ENCODE peak calls at places on chromosomes 5 and 9, in nine cellular contexts. W is fibroblast of pulmonary artery; J is activated T-cell treated with anti-CD3 and anti-CD28 coated beads for 24 hours; T is occipital lobe; P is brain microvascular endothelial cell; Z is stimulated activated CD8-positive, alpha-beta memory T cell treated with anti-CD3 and anti-CD28 coated beads, Interleukin-2, amount 100 ng/mL, for 1 hour; R is DMS153; V is lung; M is GM23248. D is an unnamed sample.

GRCh38 chr5:136094189-136094912 is 38.3 kb upstream of the SMAD5 start:
- DNase-seq in W (peak; percentile 23), J (no peak), T (no peak), P (no peak), Z (no peak), R (no peak), V (no peak), M (no peak), D (no peak)

GRCh38 chr9:134826336-134827246 is 54.0 kb upstream of the FCN2 start:
- DNase-seq in W (no peak), J (no peak), T (no peak), P (no peak), Z (no peak), R (no peak), V (no peak), M (no peak), D (no peak)

GRCh38 chr5:125486634-125487033 is 740.2 kb upstream of the ZNF608 start:
- DNase-seq in W (peak; percentile 80), J (no peak), T (no peak), P (peak; percentile 46), Z (no peak), R (no peak), V (no peak), M (peak; percentile 71), D (no peak)

GRCh38 chr5:23507278-23507685 is at the start of gene PRDM9:
- DNase-seq in W (peak; percentile 81), J (peak; percentile 1), T (no peak), P (no peak), Z (no peak), R (no peak), V (peak; percentile 76), M (peak; percentile 37), D (no peak)

GRCh38 chr5:5788793-5789192 is 366.3 kb downstream of the ICE1 start:
- DNase-seq in W (no peak), J (no peak), T (no peak), P (no peak), Z (no peak), R (no peak), V (no peak), M (no peak), D (no peak)

GRCh38 chr9:122090981-122091380 is 2.1 kb downstream of the TTLL11 start:
- DNase-seq in W (no peak), J (no peak), T (no peak), P (no peak), Z (no peak), R (no peak), V (no peak), M (no peak), D (no peak)

GRCh38 chr5:37710965-37711364 is 128.9 kb downstream of the GDNF start:
- DNase-seq in W (no peak), J (no peak), T (no peak), P (no peak), Z (no peak), R (no peak), V (no peak), M (peak; percentile 52), D (no peak)

GRCh38 chr9:135697226-135697625 is 2.1 kb downstream of the SOHLH1 start:
- DNase-seq in W (no peak), J (no peak), T (no peak), P (no peak), Z (no peak), R (no peak), V (no peak), M (no peak), D (no peak)

GRCh38 chr5:122501087-122501435 is 189.0 kb downstream of the SNCAIP start:
- DNase-seq in W (peak; percentile 36), J (no peak), T (no peak), P (no peak), Z (no peak), R (no peak), V (no peak), M (peak; percentile 48), D (no peak)

GRCh38 chr5:174945853-174946252 is 221.5 kb downstream of the MSX2 start:
- DNase-seq in W (no peak), J (no peak), T (no peak), P (no peak), Z (no peak), R (no peak), V (no peak), M (no peak), D (no peak)

D was measured in C1 segment of cervical spinal cord.